ENCODE peak calls at places on chromosomes 13 and 19, in ten cellular contexts. O is mammary epithelial cell; J is A673; S is CD8-positive, alpha-beta T cell; K is cardiac muscle cell; L is neuronal stem cell; A is left ventricle myocardium inferior; E is H1; N is esophagus squamous epithelium; T is fibroblast of lung. H is an unnamed sample.
A peak's percentile ranks its signal among the peaks of the same experiment; 100 is the strongest.

GRCh38 chr19:384801-385169 is 24.2 kb downstream of the C2CD4C start:
- DNase-seq in O (no peak), J (no peak), S (no peak), K (no peak), L (no peak), A (no peak), E (no peak), N (no peak), T (no peak), H (no peak)

GRCh38 chr13:20489185-20489820 is 36.4 kb downstream of the CRYL1 start:
- DNase-seq in O (no peak), J (peak; percentile 70), S (peak; percentile 30), K (no peak), L (peak; percentile 35), A (no peak), E (no peak), N (no peak), T (no peak), H (no peak)

GRCh38 chr19:30373593-30373992 is 1.4 kb downstream of the ZNF536 start:
- DNase-seq in O (no peak), J (no peak), S (no peak), K (no peak), L (no peak), A (no peak), E (peak; percentile 44), N (no peak), T (no peak), H (peak; percentile 84)

GRCh38 chr13:79307866-79308298 is 98.2 kb downstream of the RBM26 start:
- DNase-seq in O (peak; percentile 51), J (no peak), S (no peak), K (peak; percentile 26), L (no peak), A (no peak), E (no peak), N (no peak), T (peak; percentile 52), H (no peak)

GRCh38 chr19:3398114-3398899 is 31.9 kb downstream of the NFIC start:
- DNase-seq in O (no peak), J (no peak), S (no peak), K (peak; percentile 36), L (no peak), A (peak; percentile 84), E (no peak), N (no peak), T (peak; percentile 40), H (peak; percentile 89)

GRCh38 chr19:19420570-19421301 is 15.3 kb downstream of the GATAD2A start:
- DNase-seq in O (no peak), J (peak; percentile 74), S (peak; percentile 6), K (no peak), L (no peak), A (no peak), E (no peak), N (no peak), T (peak; percentile 38), H (no peak)

GRCh38 chr13:42354246-42355117 is 82.5 kb downstream of the AKAP11 start:
- DNase-seq in O (peak; percentile 74), J (peak; percentile 90), S (no peak), K (peak; percentile 76), L (no peak), A (no peak), E (no peak), N (no peak), T (peak; percentile 91), H (no peak)

GRCh38 chr13:51832471-51833152 is 12.4 kb downstream of the TMEM272 start:
- DNase-seq in O (no peak), J (peak; percentile 72), S (peak; percentile 51), K (peak; percentile 63), L (no peak), A (no peak), E (no peak), N (no peak), T (peak; percentile 8), H (peak; percentile 70)

GRCh38 chr19:14434157-14434501 is 1.0 kb downstream of the PKN1 start:
- DNase-seq in O (no peak), J (no peak), S (no peak), K (no peak), L (no peak), A (no peak), E (no peak), N (no peak), T (no peak), H (no peak)

GRCh38 chr19:22806418-22806817 is 22.5 kb upstream of the ZNF99 start:
- DNase-seq in O (no peak), J (no peak), S (no peak), K (no peak), L (no peak), A (no peak), E (no peak), N (no peak), T (no peak), H (no peak)

GRCh38 chr19:49929611-49930482 is 543 bp upstream of the NUP62 start:
- DNase-seq in O (peak; percentile 88), J (peak; percentile 96), S (peak; percentile 83), K (peak; percentile 98), L (peak; percentile 97), A (peak; percentile 90), E (peak; percentile 97), N (peak; percentile 81), T (peak; percentile 94), H (peak; percentile 98)

GRCh38 chr19:49929121-49929610 is at the start of the genes ATF5 and NUP62:
- DNase-seq in O (peak; percentile 82), J (peak; percentile 95), S (peak; percentile 90), K (peak; percentile 87), L (peak; percentile 92), A (peak; percentile 90), E (peak; percentile 70), N (no peak), T (peak; percentile 68), H (peak; percentile 99)

GRCh38 chr19:49926520-49926919 is 2.5 kb upstream of the ATF5 start:
- DNase-seq in O (no peak), J (no peak), S (no peak), K (no peak), L (no peak), A (no peak), E (no peak), N (no peak), T (no peak), H (no peak)

GRCh38 chr19:49925486-49925885 is 3.5 kb upstream of the ATF5 start:
- DNase-seq in O (no peak), J (no peak), S (no peak), K (no peak), L (no peak), A (no peak), E (no peak), N (no peak), T (no peak), H (no peak)

GRCh38 chr19:49927526-49928264 is 1.3 kb upstream of the ATF5 start:
- DNase-seq in O (no peak), J (no peak), S (no peak), K (no peak), L (no peak), A (no peak), E (no peak), N (no peak), T (no peak), H (no peak)
- H3K4me3 ChIP-seq in O (no peak overlapping the region), J (peak overlapping the region; percentile 79), S (peak overlapping the region; percentile 21), K (no peak overlapping the region), L (peak overlapping the region; percentile 97), A (peak overlapping the region; percentile 100), E (no peak overlapping the region), N (peak overlapping the region; percentile 78), T (peak overlapping the region; percentile 8), H (no peak overlapping the region)

GRCh38 chr13:99959538-99960230 is 11.9 kb downstream of the ZIC5 start:
- DNase-seq in O (peak; percentile 23), J (no peak), S (no peak), K (no peak), L (no peak), A (no peak), E (no peak), N (no peak), T (no peak), H (peak; percentile 88)

GRCh38 chr13:99956473-99957349 is 14.9 kb downstream of the ZIC5 start:
- DNase-seq in O (no peak), J (peak; percentile 78), S (no peak), K (no peak), L (no peak), A (no peak), E (no peak), N (no peak), T (no peak), H (peak; percentile 85)

GRCh38 chr13:99959127-99959529 is 12.4 kb downstream of the ZIC5 start:
- DNase-seq in O (no peak), J (no peak), S (no peak), K (no peak), L (no peak), A (no peak), E (no peak), N (no peak), T (no peak), H (peak; percentile 46)

GRCh38 chr13:99960663-99961440 is 10.7 kb downstream of the ZIC5 start:
- DNase-seq in O (no peak), J (no peak), S (no peak), K (no peak), L (no peak), A (no peak), E (no peak), N (no peak), T (no peak), H (peak; percentile 59)

GRCh38 chr13:99958402-99959126 is 13.0 kb downstream of the ZIC5 start:
- DNase-seq in O (no peak), J (no peak), S (no peak), K (no peak), L (no peak), A (no peak), E (no peak), N (no peak), T (no peak), H (peak; percentile 83)
- H3K27me3 ChIP-seq in O (peaks cover 56% of the 10 kb centered on the region), J (no peaks in the 10 kb centered on the region), S (peaks cover 52% of the 10 kb centered on the region), K (peaks cover 96% of the 10 kb centered on the region), L (no peaks in the 10 kb centered on the region), A (peaks cover 100% of the 10 kb centered on the region), E (peaks cover 53% of the 10 kb centered on the region), N (peaks cover 72% of the 10 kb centered on the region), T (peaks cover 67% of the 10 kb centered on the region), H (peaks cover 77% of the 10 kb centered on the region)

DNA sequence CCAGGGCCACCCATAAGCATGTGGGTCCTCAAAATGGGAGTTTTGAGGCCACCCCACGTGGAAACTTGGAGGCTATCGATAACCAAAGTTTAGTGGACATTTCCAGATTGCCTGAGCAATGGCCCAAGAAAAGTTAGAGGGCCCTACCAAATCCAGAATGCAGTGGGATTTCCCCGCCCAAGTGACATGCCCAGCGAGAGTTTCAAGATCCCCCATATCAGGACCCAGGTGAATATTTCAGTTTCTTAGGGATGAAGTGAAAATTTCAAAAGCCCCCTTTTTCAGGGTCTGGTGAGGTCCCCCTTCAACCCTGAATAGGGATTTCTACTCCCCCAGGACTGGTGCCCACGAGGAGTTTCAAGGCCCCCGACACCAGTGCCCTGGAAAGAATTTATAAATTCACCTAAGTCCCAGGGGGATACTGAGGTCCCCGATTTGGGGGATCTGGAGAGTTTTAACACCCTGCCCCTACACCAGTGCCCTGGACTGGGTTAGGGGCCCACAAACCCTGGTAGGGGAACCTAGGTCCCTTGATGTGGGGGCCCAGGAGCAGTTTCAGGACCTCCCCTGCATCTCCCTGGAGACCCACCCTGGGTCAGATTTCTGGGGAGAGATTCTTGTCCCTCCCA is 695 bp downstream of the BST2 start:
- DNase-seq in O (no peak), J (no peak), S (no peak), K (no peak), L (no peak), A (no peak), E (no peak), N (no peak), T (no peak), H (no peak)
- H3K36me3 ChIP-seq in O (no peaks in the 10 kb centered on the region), J (no peaks in the 10 kb centered on the region), S (peaks cover 9% of the 10 kb centered on the region), K (no peaks in the 10 kb centered on the region), L (no peaks in the 10 kb centered on the region), A (no peaks in the 10 kb centered on the region), E (peaks cover 12% of the 10 kb centered on the region), N (no peaks in the 10 kb centered on the region), T (no peaks in the 10 kb centered on the region), H (peaks cover 3% of the 10 kb centered on the region)

GRCh38 chr13:27622881-27623280 is 1.2 kb downstream of the POLR1D start:
- DNase-seq in O (no peak), J (no peak), S (no peak), K (no peak), L (no peak), A (no peak), E (no peak), N (no peak), T (no peak), H (no peak)
- H3K4me3 ChIP-seq in O (peak overlapping the region; percentile 68), J (peak overlapping the region; percentile 96), S (no peak overlapping the region), K (peak overlapping the region; percentile 53), L (peak overlapping the region; percentile 99), A (peak overlapping the region; percentile 85), E (peak overlapping the region; percentile 94), N (peak overlapping the region; percentile 94), T (peak overlapping the region; percentile 93), H (no peak overlapping the region)

H was measured in H7.